ENCODE peak calls at places on chromosomes 12 and 14, in seven cellular contexts. One of them, this sample, is unnamed.

GRCh38 chr12:59472273-59472672 is 123.6 kb upstream of the SLC16A7 start:
- DNase-seq in GM23338: no peak
- DNase-seq in upper lobe of left lung: no peak
- DNase-seq in HCT116: no peak
- DNase-seq in stomach: no peak
- DNase-seq in SK-N-SH: no peak
- DNase-seq in HepG2: no peak
- DNase-seq in this sample: no peak

GRCh38 chr14:63499701-63500250 is 43.4 kb downstream of the PPP2R5E start:
- DNase-seq in GM23338: no peak
- DNase-seq in upper lobe of left lung: no peak
- DNase-seq in HCT116: no peak
- DNase-seq in stomach: no peak
- DNase-seq in SK-N-SH: no peak
- DNase-seq in HepG2: no peak
- DNase-seq in this sample: no peak

GRCh38 chr14:89856871-89857345 is 97.6 kb downstream of the EFCAB11 start:
- DNase-seq in GM23338: no peak
- DNase-seq in upper lobe of left lung: no peak
- DNase-seq in HCT116: no peak
- DNase-seq in stomach: peak
- DNase-seq in SK-N-SH: no peak
- DNase-seq in HepG2: no peak
- DNase-seq in this sample: no peak

GRCh38 chr12:30822385-30823139 is 67.8 kb upstream of the CAPRIN2 start:
- DNase-seq in GM23338: peak
- DNase-seq in upper lobe of left lung: peak
- DNase-seq in HCT116: no peak
- DNase-seq in stomach: peak
- DNase-seq in SK-N-SH: peak
- DNase-seq in HepG2: no peak
- DNase-seq in this sample: peak

GRCh38 chr12:46372131-46372851 is at the start of gene SLC38A2:
- DNase-seq in GM23338: peak
- DNase-seq in upper lobe of left lung: peak
- DNase-seq in HCT116: peak
- DNase-seq in stomach: peak
- DNase-seq in SK-N-SH: peak
- DNase-seq in HepG2: peak
- DNase-seq in this sample: peak

GRCh38 chr14:49679271-49679670 is 8.7 kb downstream of the POLE2 start:
- DNase-seq in GM23338: no peak
- DNase-seq in upper lobe of left lung: no peak
- DNase-seq in HCT116: no peak
- DNase-seq in stomach: no peak
- DNase-seq in SK-N-SH: no peak
- DNase-seq in HepG2: no peak
- DNase-seq in this sample: no peak

GRCh38 chr12:6452245-6452731 is 446 bp downstream of the TAPBPL start:
- DNase-seq in GM23338: no peak
- DNase-seq in upper lobe of left lung: peak
- DNase-seq in HCT116: no peak
- DNase-seq in stomach: peak
- DNase-seq in SK-N-SH: peak
- DNase-seq in HepG2: no peak
- DNase-seq in this sample: no peak

GRCh38 chr12:118023461-118023860 is 7.0 kb downstream of the RFC5 start:
- DNase-seq in GM23338: no peak
- DNase-seq in upper lobe of left lung: no peak
- DNase-seq in HCT116: no peak
- DNase-seq in stomach: no peak
- DNase-seq in SK-N-SH: no peak
- DNase-seq in HepG2: no peak
- DNase-seq in this sample: no peak

GRCh38 chr12:104222981-104223380 is 7.4 kb downstream of the TXNRD1 start:
- DNase-seq in GM23338: no peak
- DNase-seq in upper lobe of left lung: no peak
- DNase-seq in HCT116: no peak
- DNase-seq in stomach: no peak
- DNase-seq in SK-N-SH: no peak
- DNase-seq in HepG2: no peak
- DNase-seq in this sample: no peak

GRCh38 chr12:104220931-104221330 is 5.4 kb downstream of the TXNRD1 start:
- DNase-seq in GM23338: no peak
- DNase-seq in upper lobe of left lung: no peak
- DNase-seq in HCT116: no peak
- DNase-seq in stomach: no peak
- DNase-seq in SK-N-SH: no peak
- DNase-seq in HepG2: no peak
- DNase-seq in this sample: no peak

GRCh38 chr12:104226672-104227071 is 11.1 kb downstream of the TXNRD1 start:
- DNase-seq in GM23338: no peak
- DNase-seq in upper lobe of left lung: no peak
- DNase-seq in HCT116: no peak
- DNase-seq in stomach: no peak
- DNase-seq in SK-N-SH: no peak
- DNase-seq in HepG2: no peak
- DNase-seq in this sample: no peak

GRCh38 chr12:104219908-104220404 is 4.4 kb downstream of the TXNRD1 start:
- DNase-seq in GM23338: no peak
- DNase-seq in upper lobe of left lung: peak
- DNase-seq in HCT116: peak
- DNase-seq in stomach: peak
- DNase-seq in SK-N-SH: peak
- DNase-seq in HepG2: peak
- DNase-seq in this sample: peak

GRCh38 chr12:104223599-104224168 is 8.1 kb downstream of the TXNRD1 start:
- DNase-seq in GM23338: no peak
- DNase-seq in upper lobe of left lung: no peak
- DNase-seq in HCT116: no peak
- DNase-seq in stomach: no peak
- DNase-seq in SK-N-SH: no peak
- DNase-seq in HepG2: no peak
- DNase-seq in this sample: no peak
- TF ChIP-seq POLR2AphosphoS5 in GM23338: no peak
- TF ChIP-seq POLR2AphosphoS5 in upper lobe of left lung: no peak
- TF ChIP-seq POLR2AphosphoS5 in HCT116: no peak
- TF ChIP-seq POLR2AphosphoS5 in stomach: no peak
- TF ChIP-seq POLR2AphosphoS5 in SK-N-SH: no peak
- TF ChIP-seq POLR2AphosphoS5 in HepG2: no peak
- TF ChIP-seq POLR2AphosphoS5 in this sample: no peak

GRCh38 chr12:49946497-49946896 is 4.0 kb upstream of the AQP2 start:
- DNase-seq in GM23338: no peak
- DNase-seq in upper lobe of left lung: no peak
- DNase-seq in HCT116: no peak
- DNase-seq in stomach: no peak
- DNase-seq in SK-N-SH: no peak
- DNase-seq in HepG2: no peak
- DNase-seq in this sample: no peak

GRCh38 chr12:49944046-49944445 is 6.5 kb upstream of the AQP2 start:
- DNase-seq in GM23338: no peak
- DNase-seq in upper lobe of left lung: peak
- DNase-seq in HCT116: no peak
- DNase-seq in stomach: no peak
- DNase-seq in SK-N-SH: no peak
- DNase-seq in HepG2: no peak
- DNase-seq in this sample: no peak

GRCh38 chr12:49946086-49946485 is 4.5 kb upstream of the AQP2 start:
- DNase-seq in GM23338: peak
- DNase-seq in upper lobe of left lung: peak
- DNase-seq in HCT116: no peak
- DNase-seq in stomach: no peak
- DNase-seq in SK-N-SH: no peak
- DNase-seq in HepG2: no peak
- DNase-seq in this sample: no peak

GRCh38 chr12:49944718-49945117 is 5.8 kb upstream of the AQP2 start:
- DNase-seq in GM23338: no peak
- DNase-seq in upper lobe of left lung: peak
- DNase-seq in HCT116: no peak
- DNase-seq in stomach: no peak
- DNase-seq in SK-N-SH: no peak
- DNase-seq in HepG2: no peak
- DNase-seq in this sample: no peak

GRCh38 chr12:49945394-49946080 is 5.0 kb upstream of the AQP2 start:
- DNase-seq in GM23338: peak
- DNase-seq in upper lobe of left lung: peak
- DNase-seq in HCT116: peak
- DNase-seq in stomach: peak
- DNase-seq in SK-N-SH: peak
- DNase-seq in HepG2: peak
- DNase-seq in this sample: peak
- TF ChIP-seq POLR2AphosphoS5 in GM23338: no peak
- TF ChIP-seq POLR2AphosphoS5 in upper lobe of left lung: no peak
- TF ChIP-seq POLR2AphosphoS5 in HCT116: peak
- TF ChIP-seq POLR2AphosphoS5 in stomach: peak
- TF ChIP-seq POLR2AphosphoS5 in SK-N-SH: no peak
- TF ChIP-seq POLR2AphosphoS5 in HepG2: no peak
- TF ChIP-seq POLR2AphosphoS5 in this sample: peak

GRCh38 chr12:52178984-52179383 is 12.8 kb downstream of the KRT80 start:
- DNase-seq in GM23338: no peak
- DNase-seq in upper lobe of left lung: no peak
- DNase-seq in HCT116: no peak
- DNase-seq in stomach: no peak
- DNase-seq in SK-N-SH: no peak
- DNase-seq in HepG2: no peak
- DNase-seq in this sample: no peak

GRCh38 chr12:52172956-52173355 is 18.9 kb downstream of the KRT80 start:
- DNase-seq in GM23338: no peak
- DNase-seq in upper lobe of left lung: no peak
- DNase-seq in HCT116: no peak
- DNase-seq in stomach: no peak
- DNase-seq in SK-N-SH: no peak
- DNase-seq in HepG2: no peak
- DNase-seq in this sample: no peak

GRCh38 chr12:52178443-52178842 is 13.4 kb downstream of the KRT80 start:
- DNase-seq in GM23338: no peak
- DNase-seq in upper lobe of left lung: no peak
- DNase-seq in HCT116: no peak
- DNase-seq in stomach: no peak
- DNase-seq in SK-N-SH: no peak
- DNase-seq in HepG2: no peak
- DNase-seq in this sample: no peak

GRCh38 chr12:52173526-52173925 is 18.3 kb downstream of the KRT80 start:
- DNase-seq in GM23338: no peak
- DNase-seq in upper lobe of left lung: no peak
- DNase-seq in HCT116: no peak
- DNase-seq in stomach: no peak
- DNase-seq in SK-N-SH: no peak
- DNase-seq in HepG2: no peak
- DNase-seq in this sample: no peak

GRCh38 chr12:52175411-52176350 is 16.1 kb downstream of the KRT80 start:
- DNase-seq in GM23338: no peak
- DNase-seq in upper lobe of left lung: no peak
- DNase-seq in HCT116: no peak
- DNase-seq in stomach: no peak
- DNase-seq in SK-N-SH: peak
- DNase-seq in HepG2: peak
- DNase-seq in this sample: peak
- TF ChIP-seq POLR2AphosphoS5 in GM23338: no peak
- TF ChIP-seq POLR2AphosphoS5 in upper lobe of left lung: no peak
- TF ChIP-seq POLR2AphosphoS5 in HCT116: no peak
- TF ChIP-seq POLR2AphosphoS5 in stomach: no peak
- TF ChIP-seq POLR2AphosphoS5 in SK-N-SH: no peak
- TF ChIP-seq POLR2AphosphoS5 in HepG2: no peak
- TF ChIP-seq POLR2AphosphoS5 in this sample: peak

DNA sequence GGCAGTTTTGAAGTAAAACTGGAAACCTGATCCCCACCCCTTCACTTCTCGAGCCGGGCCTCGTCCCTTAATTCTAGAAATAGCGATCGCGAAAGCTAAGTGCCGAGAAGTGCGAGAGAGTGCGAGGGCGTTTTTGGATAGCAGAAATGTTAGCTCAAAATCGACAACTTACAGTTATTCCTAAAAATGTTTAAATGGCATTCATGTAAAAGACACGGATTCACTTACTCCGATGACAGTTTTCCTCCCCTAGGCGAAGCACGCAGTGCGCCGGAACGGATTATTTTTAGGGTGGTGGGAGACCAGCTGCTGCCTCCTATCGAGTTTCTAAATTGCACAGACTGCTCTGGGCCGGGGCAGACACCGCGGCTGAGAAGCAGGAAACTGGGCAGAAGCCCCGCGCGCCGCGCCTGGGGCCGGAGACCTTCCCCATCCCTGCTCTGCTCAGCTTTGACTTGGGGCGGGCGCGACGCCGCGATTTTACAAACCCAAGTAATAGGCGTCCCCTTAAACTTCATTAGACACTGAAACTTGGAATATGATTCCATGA is at the start of gene ABCC9:
- DNase-seq in GM23338: peak
- DNase-seq in upper lobe of left lung: peak
- DNase-seq in HCT116: no peak
- DNase-seq in stomach: peak
- DNase-seq in SK-N-SH: peak
- DNase-seq in HepG2: no peak
- DNase-seq in this sample: peak
- TF ChIP-seq POLR2AphosphoS5 in GM23338: no peak
- TF ChIP-seq POLR2AphosphoS5 in upper lobe of left lung: no peak
- TF ChIP-seq POLR2AphosphoS5 in HCT116: no peak
- TF ChIP-seq POLR2AphosphoS5 in stomach: peak
- TF ChIP-seq POLR2AphosphoS5 in SK-N-SH: no peak
- TF ChIP-seq POLR2AphosphoS5 in HepG2: no peak
- TF ChIP-seq POLR2AphosphoS5 in this sample: no peak